ENCODE peak calls at places on chromosomes 3 and 15, in four cellular contexts. E is CD8-positive, alpha-beta T cell; U is heart left ventricle; A is body of pancreas. T is an unnamed sample. For H3K9me3 and H3K27me3, the result is how much of the 10 kb centered on the place peaks cover.

GRCh38 chr15:25022233-25022632 is 67.4 kb downstream of the SNRPN start:
- DNase-seq in E (no peak), A (no peak), U (no peak), T (no peak)

GRCh38 chr3:119292666-119293065 is 1.5 kb upstream of the ARHGAP31 start:
- DNase-seq in E (no peak), U (no peak), A (no peak), T (no peak)

GRCh38 chr15:100264994-100265640 is 76.7 kb downstream of the ADAMTS17 start:
- DNase-seq in U (no peak), A (peak), E (no peak), T (no peak)

GRCh38 chr3:197750396-197750831 is 731 bp downstream of the FYTTD1 start:
- DNase-seq in U (peak), A (peak), E (peak), T (no peak)

GRCh38 chr3:183560607-183561006 is 5.1 kb upstream of the KLHL6 start:
- DNase-seq in E (peak), A (no peak), U (no peak), T (peak)

GRCh38 chr15:96746621-96747155 is 416.2 kb downstream of the NR2F2 start:
- DNase-seq in U (no peak), E (no peak), A (no peak), T (no peak)

GRCh38 chr3:187743195-187744141 is 1.8 kb downstream of the BCL6 start:
- DNase-seq in E (peak), U (peak), A (peak), T (no peak)

GRCh38 chr3:172317984-172318383 is 130.3 kb downstream of the GHSR start:
- DNase-seq in A (peak), U (peak), E (no peak), T (no peak)

GRCh38 chr3:79380581-79380980 is 387.2 kb downstream of the ROBO1 start:
- DNase-seq in U (no peak), E (no peak), A (no peak), T (no peak)

GRCh38 chr15:73114064-73114463 is 61.8 kb downstream of the NEO1 start:
- DNase-seq in E (no peak), U (no peak), A (no peak), T (no peak)

GRCh38 chr3:127237835-127238234 is 44.9 kb downstream of the PRR23E start:
- DNase-seq in E (no peak), U (no peak), A (no peak), T (no peak)

GRCh38 chr3:154050766-154051165 is 70.4 kb upstream of the ARHGEF26 start:
- DNase-seq in E (no peak), A (no peak), U (no peak), T (no peak)

GRCh38 chr3:138047596-138048195 is 37.7 kb downstream of the CLDN18 start:
- DNase-seq in A (no peak), E (no peak), U (no peak), T (no peak)

GRCh38 chr3:56855856-56856538 is 54.2 kb upstream of the ARHGEF3 start:
- DNase-seq in A (no peak), U (peak), E (peak), T (no peak)

GRCh38 chr3:29465836-29466235 is 185.0 kb downstream of the RBMS3 start:
- DNase-seq in A (no peak), E (no peak), U (no peak), T (no peak)

GRCh38 chr3:81416812-81417211 is 344.6 kb downstream of the GBE1 start:
- DNase-seq in A (no peak), E (no peak), U (no peak), T (no peak)

GRCh38 chr3:112814256-112814655 is 32.4 kb downstream of the CD200R1L start:
- DNase-seq in E (no peak), A (no peak), U (no peak), T (no peak)

GRCh38 chr3:72448375-72448823 is 399.8 kb downstream of the SHQ1 start:
- DNase-seq in A (no peak), U (no peak), E (no peak), T (no peak)

GRCh38 chr15:65918357-65918920 is 49.1 kb downstream of the RAB11A start:
- DNase-seq in U (no peak), A (no peak), E (no peak), T (no peak)

GRCh38 chr15:94910166-94910565 is 678.8 kb downstream of the MCTP2 start:
- DNase-seq in A (no peak), U (no peak), E (no peak), T (no peak)
- H3K9me3 ChIP-seq in A (under half), U (under half), E (under half), T (under half)

GRCh38 chr15:78210349-78210717 is 24.0 kb downstream of the ACSBG1 start:
- DNase-seq in E (peak), U (no peak), A (no peak), T (no peak)
- H3K27ac ChIP-seq in E (no peak), U (peak), A (peak), T (no peak)

GRCh38 chr3:10599017-10599416 is 93.6 kb upstream of the ATP2B2 start:
- DNase-seq in E (no peak), A (no peak), U (no peak), T (no peak)

GRCh38 chr3:10600159-10601125 is 95.1 kb upstream of the ATP2B2 start:
- DNase-seq in A (no peak), U (no peak), E (no peak), T (no peak)

GRCh38 chr3:10597733-10598132 is 92.3 kb upstream of the ATP2B2 start:
- DNase-seq in U (no peak), A (no peak), E (no peak), T (no peak)

GRCh38 chr3:10601131-10601856 is 95.9 kb upstream of the ATP2B2 start:
- DNase-seq in A (no peak), U (no peak), E (no peak), T (no peak)

DNA sequence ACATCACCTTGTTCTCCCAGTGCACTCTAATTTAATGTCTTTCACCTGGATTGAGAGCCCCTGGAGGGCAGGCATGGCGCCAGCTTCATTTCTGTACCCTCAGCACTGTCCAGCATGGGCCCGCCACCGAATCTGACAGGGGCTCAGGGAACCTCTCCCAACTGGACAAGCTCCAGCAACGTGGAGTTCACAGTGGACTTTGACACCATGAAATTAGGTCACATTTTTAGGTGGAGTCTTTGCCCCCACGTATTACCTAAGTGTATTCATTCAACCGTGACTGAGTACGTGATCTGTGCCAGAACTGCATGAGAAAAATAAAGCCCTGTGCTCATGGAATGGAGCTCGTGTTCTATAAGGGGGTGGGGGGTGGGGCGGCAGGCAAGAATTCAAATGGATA is 94.1 kb upstream of the ATP2B2 start:
- DNase-seq in A (no peak), E (no peak), U (no peak), T (no peak)
- H3K27me3 ChIP-seq in A (under half), E (under half), U (under half), T (under half)

GRCh38 chr3:5796541-5796940 is 609.0 kb downstream of the EDEM1 start:
- DNase-seq in U (no peak), E (no peak), A (no peak), T (no peak)
- H3K9me3 ChIP-seq in U (under half), E (under half), A (under half), T (under half)

GRCh38 chr15:62783303-62783957 is 259.1 kb upstream of the TPM1 start:
- DNase-seq in U (no peak), A (no peak), E (no peak), T (no peak)
- H3K27ac ChIP-seq in U (peak), A (peak), E (no peak), T (no peak)

T was measured in iPS DF 6.9.